ENCODE peak calls at places on chromosome 19, in six cellular contexts. S is skeletal muscle cell; I is stimulated activated CD4-positive, alpha-beta T cell treated with anti-CD3 and anti-CD28 coated beads, Interleukin-1b, Interleukin-23, amount 100 ng/mL, for 1 hour; V is uterus; O is NT2/D1; H is transverse colon. K is an unnamed sample.

GRCh38 chr19:30662211-30662861 is 290.2 kb downstream of the ZNF536 start:
- DNase-seq in O (no peak), H (no peak), I (no peak), V (no peak), S (no peak), K (no peak)

GRCh38 chr19:41928754-41929535 is 696 bp upstream of the ERFL start:
- DNase-seq in O (no peak), I (no peak), H (peak; percentile 55), S (no peak), V (no peak), K (no peak)

GRCh38 chr19:8367327-8368001 is 3.5 kb downstream of the ANGPTL4 start:
- DNase-seq in V (peak; percentile 85), H (peak; percentile 87), O (no peak), I (no peak), S (peak; percentile 85), K (peak; percentile 93)

GRCh38 chr19:38675611-38676010 is 28.2 kb downstream of the ACTN4 start:
- DNase-seq in S (no peak), O (no peak), H (no peak), I (no peak), V (no peak), K (no peak)

GRCh38 chr19:51020988-51021651 is 1.6 kb upstream of the KLK10 start:
- DNase-seq in H (no peak), I (no peak), S (peak; percentile 5), O (no peak), V (no peak), K (peak; percentile 66)

GRCh38 chr19:39436350-39436716 is 584 bp upstream of the RPS16 start:
- DNase-seq in I (no peak), O (no peak), S (no peak), V (no peak), H (no peak), K (no peak)

GRCh38 chr19:2080336-2080988 is 15.7 kb downstream of the MOB3A start:
- DNase-seq in S (no peak), V (no peak), I (no peak), O (no peak), H (no peak), K (no peak)

GRCh38 chr19:32522967-32523366 is 58.0 kb upstream of the PDCD5 start:
- DNase-seq in I (no peak), H (no peak), O (no peak), S (no peak), V (no peak), K (no peak)

GRCh38 chr19:43496960-43497359 is 7.6 kb downstream of the PHLDB3 start:
- DNase-seq in H (no peak), I (no peak), S (no peak), V (no peak), O (no peak), K (no peak)

GRCh38 chr19:27777726-27778125 is 1435.2 kb downstream of the UQCRFS1 start:
- DNase-seq in H (no peak), I (no peak), V (no peak), S (no peak), O (no peak), K (no peak)

GRCh38 chr19:49859838-49860715 is 7.3 kb downstream of the PNKP start:
- DNase-seq in V (no peak), I (no peak), S (no peak), H (no peak), O (no peak), K (no peak)

GRCh38 chr19:3365447-3366103 is 808 bp upstream of the NFIC start:
- DNase-seq in V (peak; percentile 83), H (peak; percentile 66), O (no peak), I (no peak), S (no peak), K (no peak)

GRCh38 chr19:45676851-45677263 is 8.8 kb downstream of the GIPR start:
- DNase-seq in S (no peak), H (peak; percentile 56), I (no peak), O (no peak), V (no peak), K (no peak)

K was measured in kidney glomerular epithelial cell.